ENCODE peak calls at places on chromosome 2, in six cellular contexts. One of them, this sample, is unnamed.

GRCh38 chr2:21261591-21261990 is 137.8 kb downstream of the TDRD15 start:
- DNase-seq in SHP77 treated with DMSO at 0.1 percent for 48 hours: no peak
- DNase-seq in cardiac muscle cell: peak
- DNase-seq in progenitor cell of endocrine pancreas: no peak
- DNase-seq in HepG2: no peak
- DNase-seq in coronary artery: no peak
- DNase-seq in this sample: no peak

GRCh38 chr2:63050186-63050915 is at the start of gene OTX1:
- DNase-seq in progenitor cell of endocrine pancreas: peak
- DNase-seq in HepG2: peak
- DNase-seq in cardiac muscle cell: peak
- DNase-seq in SHP77 treated with DMSO at 0.1 percent for 48 hours: peak
- DNase-seq in coronary artery: peak
- DNase-seq in this sample: no peak

GRCh38 chr2:143553261-143553660 is 424.0 kb downstream of the ARHGAP15 start:
- DNase-seq in progenitor cell of endocrine pancreas: no peak
- DNase-seq in HepG2: no peak
- DNase-seq in cardiac muscle cell: no peak
- DNase-seq in SHP77 treated with DMSO at 0.1 percent for 48 hours: no peak
- DNase-seq in coronary artery: no peak
- DNase-seq in this sample: no peak

GRCh38 chr2:65351948-65352595 is 80.3 kb downstream of the SPRED2 start:
- DNase-seq in SHP77 treated with DMSO at 0.1 percent for 48 hours: no peak
- DNase-seq in progenitor cell of endocrine pancreas: no peak
- DNase-seq in cardiac muscle cell: no peak
- DNase-seq in HepG2: no peak
- DNase-seq in coronary artery: no peak
- DNase-seq in this sample: no peak

GRCh38 chr2:239304533-239305221 is 96.1 kb downstream of the HDAC4 start:
- DNase-seq in SHP77 treated with DMSO at 0.1 percent for 48 hours: no peak
- DNase-seq in HepG2: no peak
- DNase-seq in coronary artery: peak
- DNase-seq in cardiac muscle cell: no peak
- DNase-seq in progenitor cell of endocrine pancreas: no peak
- DNase-seq in this sample: no peak

GRCh38 chr2:44324971-44325426 is 36.3 kb downstream of the PREPL start:
- DNase-seq in HepG2: no peak
- DNase-seq in progenitor cell of endocrine pancreas: no peak
- DNase-seq in cardiac muscle cell: peak
- DNase-seq in coronary artery: no peak
- DNase-seq in SHP77 treated with DMSO at 0.1 percent for 48 hours: no peak
- DNase-seq in this sample: peak

GRCh38 chr2:2243666-2244065 is 87.4 kb downstream of the MYT1L start:
- DNase-seq in coronary artery: no peak
- DNase-seq in SHP77 treated with DMSO at 0.1 percent for 48 hours: no peak
- DNase-seq in progenitor cell of endocrine pancreas: no peak
- DNase-seq in HepG2: no peak
- DNase-seq in cardiac muscle cell: no peak
- DNase-seq in this sample: no peak

GRCh38 chr2:225573603-225574002 is 174.1 kb downstream of the NYAP2 start:
- DNase-seq in progenitor cell of endocrine pancreas: no peak
- DNase-seq in SHP77 treated with DMSO at 0.1 percent for 48 hours: no peak
- DNase-seq in HepG2: no peak
- DNase-seq in cardiac muscle cell: no peak
- DNase-seq in coronary artery: no peak
- DNase-seq in this sample: no peak

GRCh38 chr2:68693947-68694346 is 40.7 kb upstream of the ARHGAP25 start:
- DNase-seq in progenitor cell of endocrine pancreas: no peak
- DNase-seq in SHP77 treated with DMSO at 0.1 percent for 48 hours: no peak
- DNase-seq in cardiac muscle cell: no peak
- DNase-seq in HepG2: no peak
- DNase-seq in coronary artery: no peak
- DNase-seq in this sample: no peak

GRCh38 chr2:142880275-142880674 is 2.8 kb downstream of the KYNU start:
- DNase-seq in SHP77 treated with DMSO at 0.1 percent for 48 hours: no peak
- DNase-seq in coronary artery: no peak
- DNase-seq in HepG2: peak
- DNase-seq in progenitor cell of endocrine pancreas: no peak
- DNase-seq in cardiac muscle cell: no peak
- DNase-seq in this sample: no peak

GRCh38 chr2:203427061-203427460 is 98.9 kb downstream of the ABI2 start:
- DNase-seq in SHP77 treated with DMSO at 0.1 percent for 48 hours: no peak
- DNase-seq in coronary artery: no peak
- DNase-seq in HepG2: no peak
- DNase-seq in cardiac muscle cell: no peak
- DNase-seq in progenitor cell of endocrine pancreas: no peak
- DNase-seq in this sample: no peak

GRCh38 chr2:211181626-211182025 is 625.2 kb downstream of the CPS1 start:
- DNase-seq in progenitor cell of endocrine pancreas: no peak
- DNase-seq in coronary artery: no peak
- DNase-seq in SHP77 treated with DMSO at 0.1 percent for 48 hours: no peak
- DNase-seq in HepG2: peak
- DNase-seq in cardiac muscle cell: peak
- DNase-seq in this sample: no peak

GRCh38 chr2:160666677-160667061 is 173.1 kb upstream of the RBMS1 start:
- DNase-seq in cardiac muscle cell: no peak
- DNase-seq in SHP77 treated with DMSO at 0.1 percent for 48 hours: no peak
- DNase-seq in coronary artery: no peak
- DNase-seq in progenitor cell of endocrine pancreas: no peak
- DNase-seq in HepG2: no peak
- DNase-seq in this sample: no peak

GRCh38 chr2:241344925-241345651 is 11.0 kb upstream of the FARP2 start:
- DNase-seq in cardiac muscle cell: no peak
- DNase-seq in HepG2: no peak
- DNase-seq in progenitor cell of endocrine pancreas: no peak
- DNase-seq in coronary artery: no peak
- DNase-seq in SHP77 treated with DMSO at 0.1 percent for 48 hours: no peak
- DNase-seq in this sample: no peak

GRCh38 chr2:46521215-46521683 is 41.9 kb downstream of the TMEM247 start:
- DNase-seq in cardiac muscle cell: no peak
- DNase-seq in coronary artery: peak
- DNase-seq in HepG2: no peak
- DNase-seq in progenitor cell of endocrine pancreas: no peak
- DNase-seq in SHP77 treated with DMSO at 0.1 percent for 48 hours: no peak
- DNase-seq in this sample: peak

GRCh38 chr2:65656152-65656718 is 223.8 kb upstream of the SPRED2 start:
- DNase-seq in HepG2: no peak
- DNase-seq in coronary artery: no peak
- DNase-seq in progenitor cell of endocrine pancreas: no peak
- DNase-seq in cardiac muscle cell: no peak
- DNase-seq in SHP77 treated with DMSO at 0.1 percent for 48 hours: no peak
- DNase-seq in this sample: no peak

This sample was measured in HFF-Myc.